ENCODE peak calls at places on chromosomes 12 and 14, in four cellular contexts. One of them, this sample, is unnamed.

GRCh38 chr12:121364657-121365265 is 12.6 kb upstream of the ANAPC5 start:
- DNase-seq in H9: no peak
- DNase-seq in neuronal stem cell: no peak
- DNase-seq in mesenchymal stem cell: no peak
- DNase-seq in this sample: peak

GRCh38 chr12:4505381-4505986 is 33.2 kb upstream of the RAD51AP1 start:
- DNase-seq in H9: no peak
- DNase-seq in mesenchymal stem cell: peak
- DNase-seq in neuronal stem cell: no peak
- DNase-seq in this sample: peak

GRCh38 chr12:4918950-4919660 is 9.4 kb downstream of the KCNA1 start:
- DNase-seq in mesenchymal stem cell: no peak
- DNase-seq in neuronal stem cell: no peak
- DNase-seq in H9: no peak
- DNase-seq in this sample: no peak

GRCh38 chr14:85402546-85403162 is 127.3 kb upstream of the FLRT2 start:
- DNase-seq in H9: no peak
- DNase-seq in neuronal stem cell: no peak
- DNase-seq in mesenchymal stem cell: no peak
- DNase-seq in this sample: no peak

GRCh38 chr14:55938249-55938791 is 179.9 kb upstream of the PELI2 start:
- DNase-seq in H9: no peak
- DNase-seq in mesenchymal stem cell: no peak
- DNase-seq in neuronal stem cell: no peak
- DNase-seq in this sample: peak

GRCh38 chr12:87127272-87127671 is 871.1 kb upstream of the MGAT4C start:
- DNase-seq in H9: no peak
- DNase-seq in mesenchymal stem cell: no peak
- DNase-seq in neuronal stem cell: no peak
- DNase-seq in this sample: peak

GRCh38 chr14:94320243-94320642 is 2.9 kb downstream of the SERPINA6 start:
- DNase-seq in H9: no peak
- DNase-seq in neuronal stem cell: no peak
- DNase-seq in mesenchymal stem cell: no peak
- DNase-seq in this sample: no peak

GRCh38 chr12:29516431-29516875 is 19.0 kb upstream of the OVCH1 start:
- DNase-seq in H9: no peak
- DNase-seq in neuronal stem cell: no peak
- DNase-seq in mesenchymal stem cell: peak
- DNase-seq in this sample: peak

GRCh38 chr12:56862264-56862663 is 71.9 kb downstream of the SDR9C7 start:
- DNase-seq in mesenchymal stem cell: no peak
- DNase-seq in neuronal stem cell: no peak
- DNase-seq in H9: no peak
- DNase-seq in this sample: no peak

GRCh38 chr12:59570134-59570533 is 25.7 kb upstream of the SLC16A7 start:
- DNase-seq in neuronal stem cell: no peak
- DNase-seq in H9: no peak
- DNase-seq in mesenchymal stem cell: no peak
- DNase-seq in this sample: peak

GRCh38 chr12:75366629-75367028 is 24.3 kb upstream of the GLIPR1L2 start:
- DNase-seq in H9: no peak
- DNase-seq in mesenchymal stem cell: peak
- DNase-seq in neuronal stem cell: no peak
- DNase-seq in this sample: peak

DNA sequence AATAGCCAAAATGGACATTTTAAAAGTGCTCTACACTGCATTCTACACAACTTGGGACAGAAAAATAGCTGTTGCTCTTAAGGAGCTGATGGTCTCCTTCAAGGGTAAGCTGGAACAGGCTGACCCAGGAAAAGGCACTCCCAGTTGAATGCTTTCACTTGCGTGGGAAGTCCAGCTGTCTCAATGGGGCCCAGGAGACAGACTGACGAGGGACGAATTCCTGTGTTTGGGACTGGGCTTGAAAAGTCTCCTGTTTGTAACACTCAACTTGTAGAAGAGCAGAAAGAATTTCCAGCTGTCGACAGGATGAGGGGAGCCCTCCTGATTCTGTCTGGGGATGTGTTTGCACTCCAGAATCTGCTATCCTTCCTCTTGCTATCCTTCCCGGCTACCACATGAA is 180.8 kb downstream of the ZFP36L1 start:
- DNase-seq in neuronal stem cell: no peak
- DNase-seq in H9: no peak
- DNase-seq in mesenchymal stem cell: peak
- DNase-seq in this sample: peak
- H4K91ac ChIP-seq in neuronal stem cell: no peak
- H4K91ac ChIP-seq in H9: no peak
- H4K91ac ChIP-seq in mesenchymal stem cell: peak
- H4K91ac ChIP-seq in this sample: peak

GRCh38 chr14:20848955-20849570 is 42.1 kb upstream of the RNASE3 start:
- DNase-seq in neuronal stem cell: no peak
- DNase-seq in H9: no peak
- DNase-seq in mesenchymal stem cell: no peak
- DNase-seq in this sample: no peak
- H4K91ac ChIP-seq in neuronal stem cell: no peak
- H4K91ac ChIP-seq in H9: no peak
- H4K91ac ChIP-seq in mesenchymal stem cell: no peak
- H4K91ac ChIP-seq in this sample: no peak

GRCh38 chr14:105269405-105269804 is 21.1 kb downstream of the BTBD6 start:
- DNase-seq in neuronal stem cell: no peak
- DNase-seq in H9: no peak
- DNase-seq in mesenchymal stem cell: no peak
- DNase-seq in this sample: no peak

GRCh38 chr14:105272623-105273022 is 24.3 kb downstream of the BTBD6 start:
- DNase-seq in neuronal stem cell: no peak
- DNase-seq in mesenchymal stem cell: no peak
- DNase-seq in H9: peak
- DNase-seq in this sample: no peak

GRCh38 chr14:105271224-105271890 is 23.0 kb downstream of the BTBD6 start:
- DNase-seq in neuronal stem cell: no peak
- DNase-seq in mesenchymal stem cell: no peak
- DNase-seq in H9: peak
- DNase-seq in this sample: no peak

GRCh38 chr14:105267820-105268548 is 19.7 kb downstream of the BTBD6 start:
- DNase-seq in H9: no peak
- DNase-seq in mesenchymal stem cell: no peak
- DNase-seq in neuronal stem cell: no peak
- DNase-seq in this sample: no peak

GRCh38 chr14:105268736-105269354 is 20.5 kb downstream of the BTBD6 start:
- DNase-seq in H9: no peak
- DNase-seq in mesenchymal stem cell: no peak
- DNase-seq in neuronal stem cell: no peak
- DNase-seq in this sample: no peak
- H4K91ac ChIP-seq in H9: no peak
- H4K91ac ChIP-seq in mesenchymal stem cell: no peak
- H4K91ac ChIP-seq in neuronal stem cell: no peak
- H4K91ac ChIP-seq in this sample: no peak

DNA sequence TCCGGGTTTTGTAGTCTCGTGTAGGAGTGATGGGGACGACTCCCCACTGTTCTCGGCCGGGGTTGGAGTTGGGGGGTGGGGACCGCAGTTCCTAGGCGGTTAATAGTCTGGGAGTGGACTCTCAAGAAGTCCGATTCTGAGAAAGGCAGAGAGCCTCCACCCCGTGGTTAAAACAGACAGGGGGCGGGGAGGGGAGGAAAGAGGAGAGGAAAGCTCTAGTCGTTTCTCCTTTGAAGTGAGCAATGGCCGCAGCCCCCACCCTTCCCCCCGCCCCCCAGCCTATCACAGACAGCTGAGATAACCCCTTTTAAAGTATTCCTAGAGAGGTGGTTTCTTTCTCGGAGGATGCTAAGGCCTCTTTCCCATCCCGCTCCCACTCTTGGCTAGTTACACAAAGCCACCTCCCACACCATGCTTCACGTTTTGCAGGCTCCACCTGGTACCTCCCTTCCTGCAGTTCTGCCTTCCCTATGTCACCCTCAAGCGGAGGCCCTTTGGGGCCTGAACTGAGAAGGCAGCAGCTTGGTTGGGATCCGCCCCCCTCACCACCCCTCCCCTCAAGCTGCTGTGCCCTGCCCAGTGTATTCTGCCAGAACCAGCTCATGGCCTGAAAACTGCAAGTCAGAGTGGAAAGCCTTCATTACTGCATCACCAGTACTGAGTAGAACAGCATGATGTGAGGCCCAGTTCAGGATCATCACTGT is 853 bp downstream of the USP5 start:
- DNase-seq in neuronal stem cell: no peak
- DNase-seq in H9: peak
- DNase-seq in mesenchymal stem cell: peak
- DNase-seq in this sample: peak
- H4K91ac ChIP-seq in neuronal stem cell: no peak
- H4K91ac ChIP-seq in H9: no peak
- H4K91ac ChIP-seq in mesenchymal stem cell: peak
- H4K91ac ChIP-seq in this sample: peak

GRCh38 chr14:58625438-58625837 is 12.3 kb upstream of the DACT1 start:
- DNase-seq in H9: peak
- DNase-seq in neuronal stem cell: no peak
- DNase-seq in mesenchymal stem cell: no peak
- DNase-seq in this sample: no peak

GRCh38 chr14:58631720-58632119 is 6.0 kb upstream of the DACT1 start:
- DNase-seq in H9: peak
- DNase-seq in neuronal stem cell: no peak
- DNase-seq in mesenchymal stem cell: no peak
- DNase-seq in this sample: no peak

GRCh38 chr14:58628381-58628780 is 9.4 kb upstream of the DACT1 start:
- DNase-seq in neuronal stem cell: no peak
- DNase-seq in mesenchymal stem cell: peak
- DNase-seq in H9: peak
- DNase-seq in this sample: peak

GRCh38 chr14:58626441-58626840 is 11.3 kb upstream of the DACT1 start:
- DNase-seq in mesenchymal stem cell: peak
- DNase-seq in neuronal stem cell: no peak
- DNase-seq in H9: no peak
- DNase-seq in this sample: peak

GRCh38 chr14:58629273-58629672 is 8.5 kb upstream of the DACT1 start:
- DNase-seq in H9: no peak
- DNase-seq in neuronal stem cell: no peak
- DNase-seq in mesenchymal stem cell: no peak
- DNase-seq in this sample: no peak
- H4K91ac ChIP-seq in H9: no peak
- H4K91ac ChIP-seq in neuronal stem cell: no peak
- H4K91ac ChIP-seq in mesenchymal stem cell: no peak
- H4K91ac ChIP-seq in this sample: no peak

GRCh38 chr14:68634346-68634745 is 158.5 kb downstream of the ZFP36L1 start:
- DNase-seq in mesenchymal stem cell: no peak
- DNase-seq in H9: peak
- DNase-seq in neuronal stem cell: no peak
- DNase-seq in this sample: no peak
- H4K91ac ChIP-seq in mesenchymal stem cell: peak
- H4K91ac ChIP-seq in H9: no peak
- H4K91ac ChIP-seq in neuronal stem cell: no peak
- H4K91ac ChIP-seq in this sample: no peak

GRCh38 chr12:69738351-69739286 is at the start of gene RAB3IP:
- DNase-seq in H9: peak
- DNase-seq in neuronal stem cell: peak
- DNase-seq in mesenchymal stem cell: peak
- DNase-seq in this sample: peak
- H4K91ac ChIP-seq in H9: no peak
- H4K91ac ChIP-seq in neuronal stem cell: no peak
- H4K91ac ChIP-seq in mesenchymal stem cell: no peak
- H4K91ac ChIP-seq in this sample: no peak

DNA sequence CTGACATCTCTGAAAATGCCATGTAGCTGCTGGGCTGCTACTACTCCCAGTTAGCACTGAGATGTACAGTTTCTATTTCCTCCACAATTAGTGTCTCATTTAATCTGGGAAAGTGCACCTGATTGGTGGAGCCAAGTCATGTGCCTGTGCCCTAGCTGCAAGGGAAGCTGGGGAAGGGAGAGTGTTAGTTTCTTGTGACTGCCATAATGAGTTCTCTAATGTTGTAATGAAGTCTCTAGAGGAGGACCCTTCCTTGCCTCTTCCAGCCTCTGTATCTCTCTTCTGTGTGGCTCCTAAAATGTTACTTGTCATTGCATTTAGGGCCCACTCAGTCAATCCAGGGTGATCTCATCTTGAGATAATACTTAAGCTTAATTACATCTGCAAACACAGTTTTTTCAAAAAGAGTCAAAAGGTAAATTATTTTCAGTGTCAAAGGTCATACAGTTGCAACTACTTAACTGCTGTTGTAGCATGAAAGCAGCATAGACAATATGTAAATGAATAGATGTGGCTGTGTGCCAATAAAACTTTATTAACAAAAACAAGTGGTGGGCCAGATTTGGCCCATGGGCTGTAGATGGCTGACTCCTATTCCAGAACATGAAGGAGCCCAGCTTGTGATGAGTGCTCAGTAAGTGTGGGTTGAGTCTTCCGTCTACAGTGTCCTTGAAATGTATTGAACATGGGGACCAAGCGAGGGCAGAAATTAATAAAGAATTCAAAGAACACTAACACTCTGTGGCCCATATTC is 137.2 kb upstream of the MAP1LC3B2 start:
- DNase-seq in neuronal stem cell: no peak
- DNase-seq in mesenchymal stem cell: no peak
- DNase-seq in H9: no peak
- DNase-seq in this sample: no peak
- H4K91ac ChIP-seq in neuronal stem cell: no peak
- H4K91ac ChIP-seq in mesenchymal stem cell: no peak
- H4K91ac ChIP-seq in H9: no peak
- H4K91ac ChIP-seq in this sample: no peak